ENCODE peak calls at places on chromosomes 1 and 21, in six cellular contexts. One of them, this sample, is unnamed.

GRCh38 chr21:36700295-36700960 is 1.5 kb downstream of the SIM2 start:
- DNase-seq in lung: no peak
- DNase-seq in RWPE1: no peak
- DNase-seq in SJSA1: no peak
- DNase-seq in CD8-positive, alpha-beta memory T cell: no peak
- DNase-seq in psoas muscle: no peak
- DNase-seq in this sample: no peak

GRCh38 chr1:34754878-34755637 is at the start of gene GJB5:
- DNase-seq in lung: no peak
- DNase-seq in RWPE1: peak; percentile 96
- DNase-seq in SJSA1: no peak
- DNase-seq in CD8-positive, alpha-beta memory T cell: no peak
- DNase-seq in psoas muscle: no peak
- DNase-seq in this sample: no peak

GRCh38 chr1:74835046-74835445 is 102.1 kb downstream of the TYW3 start:
- DNase-seq in lung: no peak
- DNase-seq in RWPE1: no peak
- DNase-seq in SJSA1: no peak
- DNase-seq in CD8-positive, alpha-beta memory T cell: no peak
- DNase-seq in psoas muscle: no peak
- DNase-seq in this sample: no peak

GRCh38 chr1:59967780-59968179 is 41.2 kb upstream of the CYP2J2 start:
- DNase-seq in lung: no peak
- DNase-seq in RWPE1: no peak
- DNase-seq in SJSA1: no peak
- DNase-seq in CD8-positive, alpha-beta memory T cell: no peak
- DNase-seq in psoas muscle: no peak
- DNase-seq in this sample: no peak

GRCh38 chr1:27522148-27522859 is 32.3 kb upstream of the WASF2 start:
- DNase-seq in lung: no peak
- DNase-seq in RWPE1: no peak
- DNase-seq in SJSA1: no peak
- DNase-seq in CD8-positive, alpha-beta memory T cell: peak; percentile 73
- DNase-seq in psoas muscle: peak; percentile 63
- DNase-seq in this sample: no peak

GRCh38 chr1:47732489-47732888 is 264.7 kb downstream of the TRABD2B start:
- DNase-seq in lung: no peak
- DNase-seq in RWPE1: no peak
- DNase-seq in SJSA1: no peak
- DNase-seq in CD8-positive, alpha-beta memory T cell: no peak
- DNase-seq in psoas muscle: no peak
- DNase-seq in this sample: no peak

GRCh38 chr21:38807987-38808386 is 2.3 kb downstream of the ETS2 start:
- DNase-seq in lung: no peak
- DNase-seq in RWPE1: no peak
- DNase-seq in SJSA1: no peak
- DNase-seq in CD8-positive, alpha-beta memory T cell: no peak
- DNase-seq in psoas muscle: no peak
- DNase-seq in this sample: no peak

GRCh38 chr1:232737917-232738316 is 67.3 kb upstream of the MAP10 start:
- DNase-seq in lung: no peak
- DNase-seq in RWPE1: no peak
- DNase-seq in SJSA1: no peak
- DNase-seq in CD8-positive, alpha-beta memory T cell: no peak
- DNase-seq in psoas muscle: no peak
- DNase-seq in this sample: no peak

GRCh38 chr1:90274376-90274775 is 279.5 kb downstream of the ZNF326 start:
- DNase-seq in lung: no peak
- DNase-seq in RWPE1: no peak
- DNase-seq in SJSA1: no peak
- DNase-seq in CD8-positive, alpha-beta memory T cell: no peak
- DNase-seq in psoas muscle: no peak
- DNase-seq in this sample: no peak

GRCh38 chr1:93681549-93682412 is at the start of gene BCAR3:
- DNase-seq in lung: peak; percentile 69
- DNase-seq in RWPE1: peak; percentile 75
- DNase-seq in SJSA1: peak; percentile 64
- DNase-seq in CD8-positive, alpha-beta memory T cell: no peak
- DNase-seq in psoas muscle: peak; percentile 85
- DNase-seq in this sample: no peak

GRCh38 chr1:17538428-17539130 is 919 bp upstream of the ARHGEF10L start:
- DNase-seq in lung: peak; percentile 34
- DNase-seq in RWPE1: no peak
- DNase-seq in SJSA1: peak; percentile 80
- DNase-seq in CD8-positive, alpha-beta memory T cell: no peak
- DNase-seq in psoas muscle: no peak
- DNase-seq in this sample: no peak

GRCh38 chr1:108679586-108680213 is 12.4 kb upstream of the PRPF38B start:
- DNase-seq in lung: no peak
- DNase-seq in RWPE1: no peak
- DNase-seq in SJSA1: no peak
- DNase-seq in CD8-positive, alpha-beta memory T cell: no peak
- DNase-seq in psoas muscle: no peak
- DNase-seq in this sample: no peak

GRCh38 chr21:16587141-16587570 is 857.4 kb downstream of the USP25 start:
- DNase-seq in lung: no peak
- DNase-seq in RWPE1: peak; percentile 26
- DNase-seq in SJSA1: no peak
- DNase-seq in CD8-positive, alpha-beta memory T cell: no peak
- DNase-seq in psoas muscle: peak; percentile 76
- DNase-seq in this sample: peak; percentile 20

GRCh38 chr1:25911162-25911561 is 4.9 kb upstream of the STMN1 start:
- DNase-seq in lung: no peak
- DNase-seq in RWPE1: no peak
- DNase-seq in SJSA1: no peak
- DNase-seq in CD8-positive, alpha-beta memory T cell: no peak
- DNase-seq in psoas muscle: no peak
- DNase-seq in this sample: no peak

GRCh38 chr1:229880271-229881170 is 186.5 kb upstream of the GALNT2 start:
- DNase-seq in lung: no peak
- DNase-seq in RWPE1: no peak
- DNase-seq in SJSA1: no peak
- DNase-seq in CD8-positive, alpha-beta memory T cell: no peak
- DNase-seq in psoas muscle: no peak
- DNase-seq in this sample: no peak

GRCh38 chr21:38820471-38821239 is 14.9 kb downstream of the ETS2 start:
- DNase-seq in lung: peak; percentile 72
- DNase-seq in RWPE1: no peak
- DNase-seq in SJSA1: no peak
- DNase-seq in CD8-positive, alpha-beta memory T cell: no peak
- DNase-seq in psoas muscle: peak; percentile 80
- DNase-seq in this sample: no peak

GRCh38 chr1:207959141-207959825 is 48.4 kb upstream of the CD34 start:
- DNase-seq in lung: peak; percentile 57
- DNase-seq in RWPE1: peak; percentile 22
- DNase-seq in SJSA1: no peak
- DNase-seq in CD8-positive, alpha-beta memory T cell: no peak
- DNase-seq in psoas muscle: peak; percentile 95
- DNase-seq in this sample: no peak

GRCh38 chr1:236904874-236905741 is 99.1 kb downstream of the MT1HL1 start:
- DNase-seq in lung: no peak
- DNase-seq in RWPE1: peak; percentile 87
- DNase-seq in SJSA1: peak; percentile 55
- DNase-seq in CD8-positive, alpha-beta memory T cell: no peak
- DNase-seq in psoas muscle: no peak
- DNase-seq in this sample: peak; percentile 85

GRCh38 chr1:25067852-25068251 is 137.8 kb upstream of the RUNX3 start:
- DNase-seq in lung: no peak
- DNase-seq in RWPE1: no peak
- DNase-seq in SJSA1: no peak
- DNase-seq in CD8-positive, alpha-beta memory T cell: no peak
- DNase-seq in psoas muscle: no peak
- DNase-seq in this sample: no peak

GRCh38 chr1:14404847-14405246 is 193.6 kb upstream of the KAZN start:
- DNase-seq in lung: no peak
- DNase-seq in RWPE1: no peak
- DNase-seq in SJSA1: no peak
- DNase-seq in CD8-positive, alpha-beta memory T cell: no peak
- DNase-seq in psoas muscle: no peak
- DNase-seq in this sample: no peak

GRCh38 chr1:198361373-198361772 is 179.1 kb downstream of the ATP6V1G3 start:
- DNase-seq in lung: no peak
- DNase-seq in RWPE1: no peak
- DNase-seq in SJSA1: no peak
- DNase-seq in CD8-positive, alpha-beta memory T cell: no peak
- DNase-seq in psoas muscle: no peak
- DNase-seq in this sample: no peak

GRCh38 chr1:41610361-41610760 is 125.9 kb upstream of the EDN2 start:
- DNase-seq in lung: no peak
- DNase-seq in RWPE1: no peak
- DNase-seq in SJSA1: no peak
- DNase-seq in CD8-positive, alpha-beta memory T cell: no peak
- DNase-seq in psoas muscle: no peak
- DNase-seq in this sample: no peak

GRCh38 chr1:77548285-77548684 is 134.2 kb downstream of the ZZZ3 start:
- DNase-seq in lung: no peak
- DNase-seq in RWPE1: no peak
- DNase-seq in SJSA1: no peak
- DNase-seq in CD8-positive, alpha-beta memory T cell: no peak
- DNase-seq in psoas muscle: no peak
- DNase-seq in this sample: no peak

GRCh38 chr1:77543822-77544448 is 138.5 kb downstream of the ZZZ3 start:
- DNase-seq in lung: no peak
- DNase-seq in RWPE1: no peak
- DNase-seq in SJSA1: no peak
- DNase-seq in CD8-positive, alpha-beta memory T cell: no peak
- DNase-seq in psoas muscle: no peak
- DNase-seq in this sample: peak; percentile 76

GRCh38 chr1:77545970-77546369 is 136.5 kb downstream of the ZZZ3 start:
- DNase-seq in lung: no peak
- DNase-seq in RWPE1: no peak
- DNase-seq in SJSA1: peak; percentile 48
- DNase-seq in CD8-positive, alpha-beta memory T cell: no peak
- DNase-seq in psoas muscle: no peak
- DNase-seq in this sample: no peak

GRCh38 chr1:77544845-77545244 is 137.6 kb downstream of the ZZZ3 start:
- DNase-seq in lung: no peak
- DNase-seq in RWPE1: no peak
- DNase-seq in SJSA1: no peak
- DNase-seq in CD8-positive, alpha-beta memory T cell: no peak
- DNase-seq in psoas muscle: no peak
- DNase-seq in this sample: no peak

GRCh38 chr1:77546890-77547289 is 135.6 kb downstream of the ZZZ3 start:
- DNase-seq in lung: no peak
- DNase-seq in RWPE1: no peak
- DNase-seq in SJSA1: no peak
- DNase-seq in CD8-positive, alpha-beta memory T cell: no peak
- DNase-seq in psoas muscle: no peak
- DNase-seq in this sample: no peak
- H3K27ac ChIP-seq in lung: no peak overlapping the region
- H3K27ac ChIP-seq in RWPE1: no peak overlapping the region
- H3K27ac ChIP-seq in SJSA1: no peak overlapping the region
- H3K27ac ChIP-seq in CD8-positive, alpha-beta memory T cell: no peak overlapping the region
- H3K27ac ChIP-seq in psoas muscle: no peak overlapping the region
- H3K27ac ChIP-seq in this sample: no peak overlapping the region

DNA sequence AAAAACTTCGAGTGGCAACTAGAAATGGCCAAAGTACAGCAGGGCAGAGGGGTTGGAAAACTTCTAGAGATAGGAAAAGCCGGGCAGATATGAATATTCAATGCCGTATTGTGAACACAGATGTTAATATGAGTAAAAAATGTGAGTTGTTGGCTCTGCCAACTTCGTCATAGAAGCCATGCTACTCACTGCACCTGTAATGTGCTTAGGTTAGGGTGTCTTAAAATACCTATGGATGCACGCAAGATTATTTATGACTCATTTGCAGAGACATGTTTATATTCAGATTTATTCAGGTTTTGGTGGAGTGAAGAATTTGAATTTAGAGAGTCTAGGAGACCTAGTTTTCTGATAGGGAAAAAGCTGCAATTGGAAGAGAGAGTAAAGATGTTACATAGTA is 925.7 kb downstream of the LTN1 start:
- DNase-seq in lung: no peak
- DNase-seq in RWPE1: no peak
- DNase-seq in SJSA1: no peak
- DNase-seq in CD8-positive, alpha-beta memory T cell: no peak
- DNase-seq in psoas muscle: no peak
- DNase-seq in this sample: no peak
- H3K27ac ChIP-seq in lung: no peak overlapping the region
- H3K27ac ChIP-seq in RWPE1: no peak overlapping the region
- H3K27ac ChIP-seq in SJSA1: no peak overlapping the region
- H3K27ac ChIP-seq in CD8-positive, alpha-beta memory T cell: no peak overlapping the region
- H3K27ac ChIP-seq in psoas muscle: peak overlapping the region; percentile 87
- H3K27ac ChIP-seq in this sample: no peak overlapping the region

GRCh38 chr1:39452540-39452939 is 38.9 kb upstream of the BMP8A start:
- DNase-seq in lung: no peak
- DNase-seq in RWPE1: no peak
- DNase-seq in SJSA1: no peak
- DNase-seq in CD8-positive, alpha-beta memory T cell: no peak
- DNase-seq in psoas muscle: no peak
- DNase-seq in this sample: no peak
- H3K27ac ChIP-seq in lung: no peak overlapping the region
- H3K27ac ChIP-seq in RWPE1: no peak overlapping the region
- H3K27ac ChIP-seq in SJSA1: no peak overlapping the region
- H3K27ac ChIP-seq in CD8-positive, alpha-beta memory T cell: no peak overlapping the region
- H3K27ac ChIP-seq in psoas muscle: no peak overlapping the region
- H3K27ac ChIP-seq in this sample: no peak overlapping the region

GRCh38 chr1:83747853-83748482 is 251.0 kb downstream of the TTLL7 start:
- DNase-seq in lung: no peak
- DNase-seq in RWPE1: no peak
- DNase-seq in SJSA1: no peak
- DNase-seq in CD8-positive, alpha-beta memory T cell: no peak
- DNase-seq in psoas muscle: no peak
- DNase-seq in this sample: no peak
- H3K27ac ChIP-seq in lung: no peak overlapping the region
- H3K27ac ChIP-seq in RWPE1: no peak overlapping the region
- H3K27ac ChIP-seq in SJSA1: no peak overlapping the region
- H3K27ac ChIP-seq in CD8-positive, alpha-beta memory T cell: no peak overlapping the region
- H3K27ac ChIP-seq in psoas muscle: no peak overlapping the region
- H3K27ac ChIP-seq in this sample: no peak overlapping the region

GRCh38 chr1:205301220-205301821 is 20.2 kb downstream of the NUAK2 start:
- DNase-seq in lung: peak; percentile 91
- DNase-seq in RWPE1: peak; percentile 84
- DNase-seq in SJSA1: peak; percentile 97
- DNase-seq in CD8-positive, alpha-beta memory T cell: no peak
- DNase-seq in psoas muscle: no peak
- DNase-seq in this sample: no peak
- H3K27ac ChIP-seq in lung: peak overlapping the region; percentile 23
- H3K27ac ChIP-seq in RWPE1: peak overlapping the region; percentile 85
- H3K27ac ChIP-seq in SJSA1: peak overlapping the region; percentile 94
- H3K27ac ChIP-seq in CD8-positive, alpha-beta memory T cell: no peak overlapping the region
- H3K27ac ChIP-seq in psoas muscle: no peak overlapping the region
- H3K27ac ChIP-seq in this sample: peak overlapping the region; percentile 82